ENCODE peak calls at places on chromosome 16, in ten cellular contexts. L, H, E, G, F, N, P, X, Y and A are unnamed samples.

GRCh38 chr16:60151987-60152386 is 1417.9 kb upstream of the GOT2 start:
- DNase-seq in L (no peak), H (no peak), E (no peak), G (no peak), F (no peak), N (peak; percentile 6), P (no peak), X (no peak), Y (no peak), A (no peak)

GRCh38 chr16:2912330-2913199 is 834 bp downstream of the FLYWCH1 start:
- DNase-seq in L (no peak), H (peak; percentile 47), E (no peak), G (no peak), F (peak; percentile 67), N (peak; percentile 53), P (no peak), X (peak; percentile 54), Y (no peak), A (peak; percentile 38)

GRCh38 chr16:88005968-88006367 is 54.7 kb downstream of the BANP start:
- DNase-seq in L (no peak), H (no peak), E (no peak), G (no peak), F (no peak), N (no peak), P (no peak), X (no peak), Y (no peak), A (no peak)

GRCh38 chr16:88197481-88198456 is 185.0 kb upstream of the ZNF469 start:
- DNase-seq in L (no peak), H (no peak), E (no peak), G (no peak), F (no peak), N (no peak), P (no peak), X (no peak), Y (no peak), A (no peak)

GRCh38 chr16:48384982-48385271 is 286 bp downstream of the SIAH1 start:
- DNase-seq in L (no peak), H (no peak), E (no peak), G (peak; percentile 54), F (no peak), N (no peak), P (no peak), X (no peak), Y (peak; percentile 71), A (no peak)

GRCh38 chr16:69107311-69107962 is 2.0 kb downstream of the HAS3 start:
- DNase-seq in L (no peak), H (peak; percentile 46), E (no peak), G (peak; percentile 40), F (no peak), N (peak; percentile 22), P (no peak), X (peak; percentile 22), Y (no peak), A (peak; percentile 87)

GRCh38 chr16:89174877-89175276 is 3.3 kb downstream of the CDH15 start:
- DNase-seq in L (no peak), H (no peak), E (no peak), G (no peak), F (no peak), N (no peak), P (no peak), X (no peak), Y (no peak), A (no peak)

GRCh38 chr16:68257251-68257905 is 6.9 kb upstream of the SLC7A6 start:
- DNase-seq in L (peak; percentile 43), H (no peak), E (no peak), G (no peak), F (no peak), N (no peak), P (no peak), X (no peak), Y (peak; percentile 75), A (peak; percentile 64)

GRCh38 chr16:12907670-12908233 is 6.4 kb downstream of the SHISA9 start:
- DNase-seq in L (no peak), H (peak; percentile 38), E (no peak), G (no peak), F (no peak), N (peak; percentile 1), P (no peak), X (peak; percentile 4), Y (no peak), A (peak; percentile 45)

GRCh38 chr16:12573730-12574383 is 229.8 kb downstream of the CPPED1 start:
- DNase-seq in L (peak; percentile 62), H (peak; percentile 82), E (peak; percentile 14), G (peak; percentile 34), F (no peak), N (peak; percentile 46), P (no peak), X (peak; percentile 79), Y (peak; percentile 61), A (peak; percentile 91)

GRCh38 chr16:48498761-48499600 is 111.0 kb downstream of the N4BP1 start:
- DNase-seq in L (no peak), H (no peak), E (no peak), G (no peak), F (no peak), N (peak; percentile 56), P (no peak), X (peak; percentile 10), Y (no peak), A (no peak)

GRCh38 chr16:57634171-57634570 is 5.7 kb downstream of the ADGRG1 start:
- DNase-seq in L (peak; percentile 71), H (no peak), E (no peak), G (no peak), F (no peak), N (peak; percentile 81), P (peak; percentile 65), X (no peak), Y (no peak), A (no peak)

GRCh38 chr16:11066231-11066870 is 122.0 kb downstream of the CLEC16A start:
- DNase-seq in L (no peak), H (no peak), E (no peak), G (no peak), F (no peak), N (no peak), P (no peak), X (no peak), Y (no peak), A (no peak)

GRCh38 chr16:10808218-10808617 is 10.4 kb downstream of the TVP23A start:
- DNase-seq in L (no peak), H (no peak), E (no peak), G (no peak), F (no peak), N (no peak), P (no peak), X (no peak), Y (no peak), A (no peak)

GRCh38 chr16:78770353-78771091 is 671.1 kb downstream of the WWOX start:
- DNase-seq in L (peak; percentile 78), H (peak; percentile 81), E (peak; percentile 48), G (peak; percentile 72), F (peak; percentile 83), N (no peak), P (no peak), X (no peak), Y (peak; percentile 60), A (peak; percentile 86)